ENCODE peak calls at places on chromosomes 7 and 10, in four cellular contexts. W, Y, E and S are unnamed samples. For H3K4me1 and H3K36me3, the result is how much of the 10 kb centered on the place peaks cover.

GRCh38 chr7:111126987-111127386 is 36.1 kb downstream of the LRRN3 start:
- DNase-seq in W (no peak), Y (no peak), E (no peak), S (no peak)

GRCh38 chr10:65793738-65794425 is 1132.0 kb upstream of the LRRTM3 start:
- DNase-seq in E (no peak), W (no peak), Y (no peak), S (no peak)

GRCh38 chr10:17220652-17221100 is 7.4 kb upstream of the VIM start:
- DNase-seq in E (no peak), W (no peak), Y (no peak), S (no peak)

GRCh38 chr7:14833707-14834106 is 68.8 kb downstream of the DGKB start:
- DNase-seq in Y (no peak), W (no peak), E (no peak), S (no peak)

GRCh38 chr10:25113231-25114035 is 61.4 kb upstream of the GPR158 start:
- DNase-seq in Y (no peak), W (peak), E (peak), S (peak)

GRCh38 chr7:193538-194256 is 1.3 kb downstream of the FAM20C start:
- DNase-seq in Y (no peak), E (no peak), W (no peak), S (no peak)

GRCh38 chr10:79927111-79927828 is 21.6 kb downstream of the SFTPD start:
- DNase-seq in W (no peak), Y (no peak), E (no peak), S (no peak)

GRCh38 chr10:63700209-63700934 is 179.2 kb downstream of the REEP3 start:
- DNase-seq in Y (no peak), E (peak), W (peak), S (no peak)

GRCh38 chr7:128841171-128841690 is 11.0 kb downstream of the FLNC start:
- DNase-seq in E (peak), Y (no peak), W (no peak), S (no peak)

GRCh38 chr7:22156205-22156604 is 200.7 kb downstream of the RAPGEF5 start:
- DNase-seq in Y (no peak), E (no peak), W (no peak), S (no peak)

GRCh38 chr7:127440206-127440605 is 47.7 kb upstream of the ZNF800 start:
- DNase-seq in W (no peak), Y (no peak), E (no peak), S (no peak)

GRCh38 chr10:80443531-80443974 is 10.6 kb upstream of the TSPAN14 start:
- DNase-seq in E (no peak), Y (no peak), W (no peak), S (no peak)

GRCh38 chr7:151590071-151590800 is 70.5 kb upstream of the RHEB start:
- DNase-seq in E (no peak), W (no peak), Y (no peak), S (no peak)

GRCh38 chr7:77944183-77945182 is 145.9 kb downstream of the PHTF2 start:
- DNase-seq in E (no peak), Y (no peak), W (no peak), S (no peak)

GRCh38 chr10:124005991-124006392 is 87.4 kb downstream of the CHST15 start:
- DNase-seq in Y (no peak), W (no peak), E (no peak), S (no peak)

GRCh38 chr7:100029591-100029990 is 14.2 kb downstream of the ZKSCAN1 start:
- DNase-seq in W (no peak), E (no peak), Y (no peak), S (no peak)

GRCh38 chr7:76281706-76282343 is 20.6 kb upstream of the HSPB1 start:
- DNase-seq in Y (no peak), E (no peak), W (no peak), S (no peak)

GRCh38 chr7:5598769-5599371 is 175.2 kb upstream of the TNRC18 start:
- DNase-seq in E (no peak), Y (no peak), W (peak), S (no peak)

GRCh38 chr7:521221-522070 is 1.8 kb upstream of the PDGFA start:
- DNase-seq in W (peak), Y (no peak), E (peak), S (no peak)

GRCh38 chr7:139502226-139502625 is 18.8 kb upstream of the KLRG2 start:
- DNase-seq in E (no peak), W (no peak), Y (no peak), S (no peak)

GRCh38 chr7:91491868-91492267 is 227.6 kb downstream of the FZD1 start:
- DNase-seq in Y (no peak), E (no peak), W (no peak), S (no peak)

GRCh38 chr10:101778781-101779543 is 3.0 kb upstream of the FGF8 start:
- DNase-seq in Y (no peak), E (no peak), W (no peak), S (no peak)

GRCh38 chr7:158246960-158247673 is 340.5 kb downstream of the PTPRN2 start:
- DNase-seq in Y (no peak), E (no peak), W (no peak), S (no peak)

GRCh38 chr7:47087866-47088265 is 494.0 kb downstream of the TNS3 start:
- DNase-seq in Y (no peak), E (no peak), W (no peak), S (no peak)

GRCh38 chr10:59091239-59091638 is 85.2 kb upstream of the PHYHIPL start:
- DNase-seq in E (no peak), Y (no peak), W (no peak), S (no peak)

GRCh38 chr7:39459606-39460090 is 106.6 kb upstream of the YAE1 start:
- DNase-seq in W (no peak), E (no peak), Y (no peak), S (no peak)

GRCh38 chr7:2224491-2224928 is 8.2 kb downstream of the MAD1L1 start:
- DNase-seq in Y (no peak), W (no peak), E (no peak), S (no peak)

GRCh38 chr7:152292897-152293296 is 142.9 kb downstream of the KMT2C start:
- DNase-seq in W (no peak), E (no peak), Y (no peak), S (no peak)

GRCh38 chr10:78433722-78434535 is 400.3 kb downstream of the RPS24 start:
- DNase-seq in W (no peak), E (no peak), Y (no peak), S (no peak)

GRCh38 chr10:16732376-16732775 is 84.8 kb downstream of the RSU1 start:
- DNase-seq in W (no peak), Y (no peak), E (no peak), S (no peak)

GRCh38 chr7:2821842-2822507 is 22.1 kb downstream of the GNA12 start:
- DNase-seq in E (no peak), Y (no peak), W (peak), S (no peak)

GRCh38 chr7:44306608-44307007 is 18.8 kb downstream of the CAMK2B start:
- DNase-seq in W (no peak), Y (no peak), E (no peak), S (no peak)

GRCh38 chr7:99461221-99461620 is 4.7 kb downstream of the ATP5MF start:
- DNase-seq in W (no peak), Y (no peak), E (no peak), S (no peak)

GRCh38 chr10:77637474-77637985 is at the start of gene KCNMA1:
- DNase-seq in W (peak), E (peak), Y (no peak), S (no peak)

GRCh38 chr7:100865372-100865911 is 1.7 kb upstream of the TRIP6 start:
- DNase-seq in W (peak), E (no peak), Y (no peak), S (no peak)

GRCh38 chr10:79984851-79985250 is 35.9 kb upstream of the SFTPD start:
- DNase-seq in Y (no peak), W (peak), E (no peak), S (no peak)

GRCh38 chr10:125158528-125159485 is 1.6 kb downstream of the CTBP2 start:
- DNase-seq in W (peak), E (peak), Y (no peak), S (no peak)

GRCh38 chr7:130909881-130910672 is 176.1 kb upstream of the KLF14 start:
- DNase-seq in E (no peak), W (no peak), Y (no peak), S (no peak)

GRCh38 chr7:130910949-130911944 is 177.2 kb upstream of the KLF14 start:
- DNase-seq in Y (no peak), W (no peak), E (no peak), S (no peak)

GRCh38 chr7:130913721-130914588 is 179.9 kb upstream of the KLF14 start:
- DNase-seq in E (no peak), W (no peak), Y (no peak), S (no peak)

GRCh38 chr7:130912910-130913720 is 179.1 kb upstream of the KLF14 start:
- DNase-seq in W (peak), E (peak), Y (peak), S (peak)

DNA sequence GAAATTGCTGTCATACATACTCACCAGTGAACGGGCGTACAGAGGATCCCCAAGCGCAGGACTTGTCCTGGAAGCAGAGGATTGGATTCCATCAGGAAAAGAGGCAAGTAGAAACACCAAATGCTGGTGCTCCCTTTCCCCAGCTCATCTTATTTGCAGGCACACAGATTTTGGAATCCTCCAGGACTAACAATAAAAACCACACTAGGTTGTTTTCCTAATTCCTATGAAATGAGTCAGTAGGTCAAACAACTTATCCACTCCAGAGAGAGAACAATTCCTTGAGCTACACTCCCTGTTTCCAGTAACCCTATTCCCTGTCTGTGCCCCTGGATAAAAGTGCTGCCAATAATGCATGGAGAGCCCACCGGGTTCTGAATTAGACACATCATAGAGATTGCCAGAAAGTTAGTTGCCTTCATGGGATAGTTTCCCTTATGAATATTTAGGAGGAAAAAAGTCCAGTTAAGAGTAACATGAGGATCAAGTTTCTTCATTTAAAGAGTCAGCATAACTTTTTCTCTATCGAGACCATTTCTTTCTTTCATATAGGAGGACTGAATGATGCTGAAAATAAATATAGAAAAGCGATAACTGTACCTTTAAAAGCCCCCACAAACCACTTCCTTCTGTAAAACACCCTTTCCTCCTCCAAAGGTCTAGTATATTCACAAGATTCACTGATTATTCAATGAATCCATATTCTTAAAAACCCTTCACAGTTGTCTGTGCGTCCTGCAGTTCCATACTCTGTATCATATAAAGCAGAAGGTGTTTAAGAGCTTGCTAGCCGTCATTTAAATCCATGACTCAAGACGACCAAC is 178.3 kb upstream of the KLF14 start:
- DNase-seq in Y (no peak), W (no peak), E (no peak), S (no peak)
- H3K4me1 ChIP-seq in Y (half or more), W (half or more), E (half or more), S (under half)

DNA sequence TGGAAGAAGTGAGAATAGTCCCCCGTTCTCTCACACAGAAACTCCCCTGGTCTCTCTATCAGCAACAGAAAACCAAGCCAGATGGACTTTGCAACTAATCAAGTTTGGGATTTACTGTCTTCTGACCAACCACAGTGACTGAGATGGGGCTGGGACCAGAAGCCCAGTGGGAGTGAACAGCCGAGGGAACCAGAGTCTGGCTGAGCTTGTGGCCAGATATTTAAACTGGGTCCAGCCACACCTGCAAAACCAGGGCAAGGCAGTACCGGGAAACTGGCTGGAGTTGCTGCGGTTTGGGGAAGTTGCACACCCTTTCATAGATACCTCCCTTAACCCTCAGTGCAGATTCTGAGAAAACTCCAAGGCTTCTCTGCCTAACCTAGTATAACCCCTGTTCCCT is 6.0 kb downstream of the GSTK1 start:
- DNase-seq in W (no peak), Y (no peak), E (no peak), S (no peak)
- H3K4me3 ChIP-seq in W (no peak), Y (no peak), E (no peak), S (no peak)

GRCh38 chr10:994836-995558 is 6.8 kb downstream of the GTPBP4 start:
- DNase-seq in W (no peak), E (no peak), Y (no peak), S (no peak)

GRCh38 chr10:990808-991207 is 2.6 kb downstream of the GTPBP4 start:
- DNase-seq in W (no peak), E (no peak), Y (no peak), S (no peak)

GRCh38 chr10:996031-996430 is 7.8 kb downstream of the GTPBP4 start:
- DNase-seq in W (no peak), E (no peak), Y (no peak), S (no peak)

GRCh38 chr10:995559-995926 is 7.3 kb downstream of the GTPBP4 start:
- DNase-seq in E (no peak), Y (no peak), W (no peak), S (no peak)

GRCh38 chr10:992523-993340 is 4.5 kb downstream of the GTPBP4 start:
- DNase-seq in Y (no peak), E (no peak), W (no peak), S (no peak)
- H3K36me3 ChIP-seq in Y (under half), E (half or more), W (under half), S (under half)

GRCh38 chr7:36303202-36304098 is 86.2 kb upstream of the ANLN start:
- DNase-seq in Y (no peak), W (peak), E (peak), S (no peak)

GRCh38 chr7:36306722-36307121 is 82.9 kb upstream of the ANLN start:
- DNase-seq in E (no peak), Y (no peak), W (no peak), S (no peak)

GRCh38 chr7:36304099-36304425 is 85.6 kb upstream of the ANLN start:
- DNase-seq in Y (no peak), W (no peak), E (no peak), S (no peak)

GRCh38 chr7:36305226-36305625 is 84.4 kb upstream of the ANLN start:
- DNase-seq in E (no peak), Y (no peak), W (no peak), S (no peak)

DNA sequence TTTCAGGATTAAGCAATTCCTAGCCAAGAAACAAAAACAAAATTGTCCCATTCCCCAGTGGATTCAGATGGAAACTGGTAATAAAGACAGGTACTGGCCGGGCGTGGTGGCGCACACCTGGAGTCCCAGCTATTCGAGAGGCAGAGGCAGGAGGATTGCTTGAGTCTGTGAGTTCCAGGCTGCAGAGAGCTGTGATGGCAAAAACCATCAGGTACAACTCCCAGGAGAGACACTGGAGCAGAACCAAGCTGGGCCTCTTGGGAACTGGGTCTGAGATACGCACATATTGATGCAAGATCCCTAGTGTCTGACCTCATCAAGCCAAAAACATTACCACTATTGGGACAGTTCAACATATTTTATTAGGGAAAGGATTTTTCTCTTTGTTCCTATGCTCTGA is 84.0 kb upstream of the ANLN start:
- DNase-seq in W (no peak), E (no peak), Y (no peak), S (no peak)
- H3K4me1 ChIP-seq in W (under half), E (under half), Y (under half), S (under half)